ENCODE peak calls at places on chromosomes 7 and 10, in seven cellular contexts. A is mucosa of gallbladder; M is astrocyte of the spinal cord; J is NCI-H1105 treated with DMSO at 0.1 percent for 48 hours; L is GM12892; U is lower lobe of right lung; O is effector CD4-positive, alpha-beta T cell. X is an unnamed sample.

GRCh38 chr10:6657669-6658068 is 77.6 kb upstream of the PRKCQ start:
- DNase-seq in O (no peak), U (no peak), M (no peak), L (no peak), A (no peak), J (no peak), X (no peak)

GRCh38 chr10:48454302-48455054 is 148.0 kb downstream of the MAPK8 start:
- DNase-seq in L (no peak), A (no peak), J (no peak), O (no peak), U (no peak), M (no peak), X (peak)

GRCh38 chr10:49275896-49276295 is 23.1 kb upstream of the C10orf71 start:
- DNase-seq in L (no peak), O (no peak), U (no peak), M (no peak), J (no peak), A (no peak), X (no peak)

GRCh38 chr7:17939670-17940301 is 508 bp downstream of the SNX13 start:
- DNase-seq in L (no peak), M (peak), O (peak), J (peak), U (no peak), A (peak), X (no peak)

GRCh38 chr7:101691822-101692384 is 62.8 kb upstream of the MYL10 start:
- DNase-seq in A (peak), L (no peak), J (no peak), O (no peak), U (no peak), M (no peak), X (no peak)

GRCh38 chr7:117014673-117015133 is 61.4 kb downstream of the ST7 start:
- DNase-seq in O (no peak), L (no peak), M (peak), A (peak), J (no peak), U (peak), X (no peak)

GRCh38 chr7:73682745-73683055 is 553 bp downstream of the DNAJC30 start:
- DNase-seq in A (no peak), O (no peak), U (no peak), M (no peak), J (no peak), L (no peak), X (no peak)

GRCh38 chr10:13834581-13835286 is 248.0 kb downstream of the PRPF18 start:
- DNase-seq in J (no peak), L (no peak), O (no peak), M (peak), U (no peak), A (peak), X (no peak)

GRCh38 chr10:17650416-17650815 is 6.5 kb downstream of the STAM start:
- DNase-seq in L (no peak), A (no peak), O (no peak), U (no peak), M (no peak), J (no peak), X (no peak)